ENCODE peak calls at places on chromosome 1, in ten cellular contexts. Y is left ventricle myocardium inferior, Z is H9, R is fibroblast of lung, D is stomach, V is A673, X is mesenchymal stem cell, C is aorta, J is IMR-90, U is heart left ventricle. M is an unnamed sample. For H3K4me1, the result is how much of the 10 kb centered on the place peaks cover.

GRCh38 chr1:243216741-243217140 is 38.3 kb downstream of the CEP170 start:
- DNase-seq in Y (no peak), Z (no peak), R (no peak), D (no peak), V (no peak), X (no peak), C (no peak), J (peak), U (no peak), M (no peak)

GRCh38 chr1:53585116-53585515 is 125.9 kb downstream of the DMRTB1 start:
- DNase-seq in Y (no peak), Z (peak), R (peak), D (peak), V (no peak), X (peak), C (no peak), J (peak), U (no peak), M (no peak)

GRCh38 chr1:243471026-243471685 is 215.3 kb downstream of the SDCCAG8 start:
- DNase-seq in Y (no peak), Z (no peak), R (no peak), D (no peak), V (no peak), X (no peak), C (no peak), J (no peak), U (no peak), M (no peak)

GRCh38 chr1:217721692-217722091 is 90.5 kb downstream of the SPATA17 start:
- DNase-seq in Y (no peak), Z (no peak), R (peak), D (no peak), V (no peak), X (no peak), C (no peak), J (no peak), U (no peak), M (no peak)

GRCh38 chr1:10537082-10537766 is 62.5 kb downstream of the PEX14 start:
- DNase-seq in Y (no peak), Z (no peak), R (no peak), D (no peak), V (no peak), X (no peak), C (no peak), J (peak), U (no peak), M (no peak)

GRCh38 chr1:47934243-47934805 is 62.9 kb downstream of the TRABD2B start:
- DNase-seq in Y (peak), Z (peak), R (no peak), D (peak), V (peak), X (peak), C (peak), J (no peak), U (peak), M (no peak)

GRCh38 chr1:101438359-101438758 is 201.5 kb downstream of the S1PR1 start:
- DNase-seq in Y (no peak), Z (no peak), R (no peak), D (no peak), V (no peak), X (peak), C (no peak), J (peak), U (no peak), M (no peak)

GRCh38 chr1:180168786-180169640 is 14.3 kb downstream of the QSOX1 start:
- DNase-seq in Y (no peak), Z (peak), R (no peak), D (peak), V (peak), X (peak), C (no peak), J (peak), U (no peak), M (peak)

GRCh38 chr1:210792250-210792649 is 341.7 kb downstream of the KCNH1 start:
- DNase-seq in Y (no peak), Z (no peak), R (no peak), D (no peak), V (no peak), X (no peak), C (no peak), J (no peak), U (no peak), M (no peak)

GRCh38 chr1:1627261-1627841 is 4.6 kb upstream of the MMP23B start:
- DNase-seq in Y (no peak), Z (peak), R (no peak), D (peak), V (no peak), X (no peak), C (peak), J (no peak), U (no peak), M (no peak)

GRCh38 chr1:14561014-14561693 is 37.3 kb upstream of the KAZN start:
- DNase-seq in Y (no peak), Z (no peak), R (peak), D (no peak), V (no peak), X (no peak), C (no peak), J (peak), U (no peak), M (no peak)

GRCh38 chr1:9875636-9876000 is 34.5 kb downstream of the CTNNBIP1 start:
- DNase-seq in Y (no peak), Z (no peak), R (no peak), D (no peak), V (no peak), X (no peak), C (no peak), J (no peak), U (no peak), M (no peak)

DNA sequence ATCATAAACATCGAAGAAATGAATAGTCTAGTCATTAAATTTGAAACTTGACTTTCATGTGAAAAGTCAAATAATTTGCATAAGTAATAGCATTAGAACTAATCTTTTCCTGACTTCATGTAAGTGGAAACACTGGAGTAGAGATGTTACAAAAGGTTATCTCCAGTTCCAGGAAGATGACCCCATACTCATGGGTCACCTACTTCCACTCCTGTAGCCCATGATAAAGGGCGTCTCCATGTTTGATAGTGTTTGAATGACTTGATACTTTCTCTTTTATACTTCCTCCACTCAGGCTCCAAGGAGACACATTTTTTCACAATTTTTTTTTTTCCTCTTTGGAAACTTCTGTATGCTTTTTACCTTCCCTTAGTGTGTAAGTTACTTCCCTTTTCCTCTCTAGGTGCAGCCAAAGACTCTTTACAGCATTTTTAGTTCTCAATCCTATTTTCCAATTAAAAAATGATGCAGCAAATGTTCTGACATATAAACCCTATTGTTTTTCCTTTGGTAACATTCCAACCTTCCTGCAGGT is 382.1 kb upstream of the B3GALT2 start:
- DNase-seq in Y (no peak), Z (no peak), R (no peak), D (no peak), V (no peak), X (no peak), C (no peak), J (no peak), U (no peak), M (no peak)
- H3K27ac ChIP-seq in Y (no peak), Z (no peak), R (no peak), D (no peak), V (no peak), X (no peak), C (no peak), J (no peak), U (no peak), M (no peak)

DNA sequence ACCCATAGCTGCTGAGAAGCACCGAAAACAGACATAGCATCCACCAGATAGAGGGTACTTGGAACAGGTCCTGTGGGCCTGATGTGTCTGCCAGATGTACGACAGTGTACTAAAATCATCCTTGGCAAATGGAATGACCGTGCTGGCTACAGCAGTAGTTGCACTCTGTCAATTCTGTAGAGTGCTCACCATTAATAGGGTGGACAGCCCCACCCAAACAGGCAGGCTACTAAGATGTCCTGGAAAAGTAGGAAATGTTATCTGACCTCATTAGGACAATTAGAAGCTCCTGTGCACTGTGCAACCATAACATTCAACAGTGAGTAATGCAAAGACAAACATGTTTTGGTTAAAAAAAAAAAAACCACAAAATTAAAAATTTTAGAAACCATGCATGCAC is 106.2 kb downstream of the PTPN14 start:
- DNase-seq in Y (no peak), Z (no peak), R (peak), D (no peak), V (no peak), X (peak), C (no peak), J (no peak), U (no peak), M (no peak)
- H3K4me1 ChIP-seq in Y (under half), Z (under half), R (under half), D (half or more), V (half or more), X (under half), C (under half), J (under half), U (under half), M (half or more)

GRCh38 chr1:226733309-226733708 is 5.8 kb downstream of the ITPKB start:
- DNase-seq in Y (no peak), Z (no peak), R (no peak), D (no peak), V (no peak), X (no peak), C (no peak), J (no peak), U (no peak), M (no peak)
- H3K27ac ChIP-seq in Y (peak), Z (no peak), R (no peak), D (peak), V (no peak), X (no peak), C (no peak), J (no peak), U (peak), M (no peak)

DNA sequence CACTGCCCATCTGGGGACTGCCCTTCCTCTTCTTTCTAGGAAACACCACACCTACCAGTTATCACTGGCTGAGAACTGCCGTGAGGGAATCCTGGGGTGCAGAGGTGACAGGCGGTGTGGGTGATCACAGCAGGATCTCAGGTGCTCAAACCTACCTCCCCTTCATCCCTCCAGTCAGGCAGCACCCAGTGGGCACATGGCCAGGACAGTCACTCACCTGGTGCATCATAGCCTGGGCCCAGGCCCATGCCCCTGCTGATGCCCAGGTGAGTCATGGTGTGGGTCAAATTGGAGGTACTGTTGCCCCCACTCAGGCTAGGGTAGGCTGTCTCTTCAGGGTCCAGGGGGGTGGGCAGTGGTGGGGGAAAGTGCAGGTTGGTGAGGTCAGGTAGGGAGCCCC is 5.3 kb upstream of the DENND4B start:
- DNase-seq in Y (no peak), Z (no peak), R (no peak), D (no peak), V (no peak), X (no peak), C (no peak), J (no peak), U (no peak), M (no peak)
- H3K4me1 ChIP-seq in Y (under half), Z (under half), R (under half), D (under half), V (under half), X (under half), C (under half), J (under half), U (under half), M (under half)

DNA sequence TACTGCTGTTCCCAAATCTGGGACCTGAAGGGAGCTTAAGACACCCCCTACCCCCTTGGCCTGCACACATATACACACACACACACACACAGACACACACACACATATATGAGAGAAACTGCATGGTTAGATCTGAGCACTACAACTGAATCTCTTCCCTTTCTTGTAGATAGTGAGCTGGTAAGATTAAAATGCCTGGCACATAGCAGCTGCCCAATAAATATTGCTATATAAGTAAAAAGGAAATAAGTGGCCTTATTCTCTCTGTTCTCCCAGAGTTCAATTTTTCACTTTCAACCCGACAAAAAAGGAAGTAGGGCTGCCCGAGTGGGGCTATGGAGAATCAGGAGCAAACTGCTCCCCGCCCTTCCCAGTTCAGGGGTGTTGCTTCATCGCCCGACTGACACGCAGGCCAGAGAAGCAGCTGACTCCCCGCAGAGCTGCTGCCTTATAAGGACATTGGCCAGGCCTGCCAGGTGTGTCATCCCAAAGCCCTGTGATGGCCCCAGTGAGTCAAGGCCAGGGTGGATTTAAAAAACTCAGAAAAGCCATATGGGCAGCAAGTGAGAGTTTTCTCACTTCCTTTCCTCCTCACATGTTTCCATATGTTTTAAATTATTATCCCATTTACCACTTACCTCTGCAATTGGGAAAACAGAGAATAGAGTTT is 106.5 kb upstream of the SLC44A3 start:
- DNase-seq in Y (peak), Z (peak), R (peak), D (peak), V (no peak), X (peak), C (peak), J (peak), U (peak), M (peak)
- H3K27ac ChIP-seq in Y (no peak), Z (no peak), R (peak), D (no peak), V (no peak), X (peak), C (no peak), J (peak), U (no peak), M (peak)

M was measured in SJSA1.